ENCODE peak calls at places on chromosomes 3 and 15, in nine cellular contexts. W, Z, Q, F, N, S, C, E and O are unnamed samples.

GRCh38 chr3:177610677-177611654 is 413.7 kb upstream of the TBL1XR1 start:
- DNase-seq in N (no peak), Q (no peak), W (peak), C (no peak), S (peak), Z (no peak), F (no peak), E (no peak), O (peak)

GRCh38 chr15:57476533-57476975 is 100.2 kb downstream of the CGNL1 start:
- DNase-seq in E (peak), Z (peak), W (no peak), Q (peak), C (no peak), N (peak), F (no peak), S (peak), O (peak)

GRCh38 chr15:42279234-42279723 is 6.0 kb upstream of the TMEM87A start:
- DNase-seq in S (no peak), W (no peak), C (no peak), N (no peak), E (no peak), F (no peak), Z (no peak), Q (no peak), O (no peak)

GRCh38 chr15:75339531-75340240 is 3.8 kb downstream of the COMMD4 start:
- DNase-seq in S (no peak), N (no peak), Z (no peak), F (no peak), W (no peak), C (no peak), Q (no peak), E (no peak), O (no peak)

GRCh38 chr3:20563236-20563635 is 377.2 kb upstream of the SGO1 start:
- DNase-seq in Z (no peak), E (no peak), W (no peak), C (no peak), N (no peak), Q (no peak), S (no peak), F (no peak), O (no peak)

GRCh38 chr3:58577269-58577821 is at the start of gene FAM107A:
- DNase-seq in Q (peak), W (no peak), S (peak), N (peak), Z (peak), F (no peak), E (peak), C (no peak), O (peak)

GRCh38 chr3:50164056-50164455 is 8.9 kb downstream of the SEMA3F start:
- DNase-seq in Z (peak), W (peak), S (peak), Q (peak), F (peak), N (peak), E (peak), C (no peak), O (peak)

GRCh38 chr3:127749361-127749760 is 73.0 kb downstream of the MGLL start:
- DNase-seq in S (peak), W (no peak), Z (no peak), C (no peak), N (no peak), E (no peak), Q (no peak), F (no peak), O (no peak)

GRCh38 chr15:42147431-42147735 is 9.1 kb downstream of the PLA2G4F start:
- DNase-seq in Q (no peak), E (no peak), W (no peak), N (no peak), Z (no peak), C (no peak), F (no peak), S (no peak), O (no peak)

GRCh38 chr3:47961815-47962606 is 54.2 kb downstream of the MAP4 start:
- DNase-seq in N (peak), W (no peak), E (peak), Q (no peak), C (no peak), Z (peak), S (no peak), F (no peak), O (peak)

GRCh38 chr3:65873028-65873427 is 165.7 kb downstream of the MAGI1 start:
- DNase-seq in Z (no peak), F (no peak), S (no peak), C (no peak), N (no peak), E (no peak), Q (no peak), W (no peak), O (no peak)

DNA sequence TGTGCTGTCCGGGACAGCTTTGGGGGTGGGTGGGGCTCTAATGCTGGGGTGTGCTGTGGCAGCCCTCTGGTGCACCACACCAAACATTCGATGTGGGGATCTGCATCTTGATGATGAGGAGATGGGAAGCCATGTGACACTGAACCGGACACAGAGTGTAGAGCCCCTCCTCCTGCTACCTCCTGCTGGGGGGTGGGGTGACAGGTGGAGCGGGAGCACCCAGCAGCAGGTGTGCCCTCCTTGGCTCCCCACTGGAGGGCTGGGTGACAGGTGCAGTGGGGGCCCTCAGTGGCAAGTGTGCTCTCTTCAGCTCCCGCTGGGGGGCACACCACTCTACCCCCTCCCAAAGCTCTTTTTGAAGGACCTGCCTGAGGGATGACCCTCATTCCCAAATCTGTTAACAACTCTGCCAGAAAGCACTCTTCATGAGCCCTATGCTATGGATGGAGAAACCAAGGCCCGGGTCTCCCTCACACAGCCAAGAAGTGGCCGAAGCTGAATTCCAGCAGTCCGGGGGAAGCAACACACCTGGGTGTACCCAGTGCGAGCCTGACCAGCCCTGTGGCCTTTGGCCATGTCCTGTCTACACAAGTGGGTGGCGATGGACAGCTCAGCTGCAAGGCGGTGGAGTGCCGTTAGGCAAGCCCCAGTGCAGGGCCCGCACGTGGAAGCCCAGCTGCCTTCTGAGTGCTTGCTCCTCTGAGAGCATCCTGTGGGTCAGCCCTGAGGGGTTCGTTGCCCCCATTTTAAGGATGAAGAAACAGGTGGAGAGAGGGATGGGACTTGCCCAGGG is 609 bp upstream of the UROC1 start:
- DNase-seq in Q (no peak), Z (no peak), F (no peak), E (no peak), C (no peak), N (no peak), W (no peak), S (no peak), O (no peak)
- TF ChIP-seq CTCF in Q (no peak), Z (no peak), F (no peak), E (no peak), C (no peak), N (no peak), W (no peak), S (no peak), O (no peak)

DNA sequence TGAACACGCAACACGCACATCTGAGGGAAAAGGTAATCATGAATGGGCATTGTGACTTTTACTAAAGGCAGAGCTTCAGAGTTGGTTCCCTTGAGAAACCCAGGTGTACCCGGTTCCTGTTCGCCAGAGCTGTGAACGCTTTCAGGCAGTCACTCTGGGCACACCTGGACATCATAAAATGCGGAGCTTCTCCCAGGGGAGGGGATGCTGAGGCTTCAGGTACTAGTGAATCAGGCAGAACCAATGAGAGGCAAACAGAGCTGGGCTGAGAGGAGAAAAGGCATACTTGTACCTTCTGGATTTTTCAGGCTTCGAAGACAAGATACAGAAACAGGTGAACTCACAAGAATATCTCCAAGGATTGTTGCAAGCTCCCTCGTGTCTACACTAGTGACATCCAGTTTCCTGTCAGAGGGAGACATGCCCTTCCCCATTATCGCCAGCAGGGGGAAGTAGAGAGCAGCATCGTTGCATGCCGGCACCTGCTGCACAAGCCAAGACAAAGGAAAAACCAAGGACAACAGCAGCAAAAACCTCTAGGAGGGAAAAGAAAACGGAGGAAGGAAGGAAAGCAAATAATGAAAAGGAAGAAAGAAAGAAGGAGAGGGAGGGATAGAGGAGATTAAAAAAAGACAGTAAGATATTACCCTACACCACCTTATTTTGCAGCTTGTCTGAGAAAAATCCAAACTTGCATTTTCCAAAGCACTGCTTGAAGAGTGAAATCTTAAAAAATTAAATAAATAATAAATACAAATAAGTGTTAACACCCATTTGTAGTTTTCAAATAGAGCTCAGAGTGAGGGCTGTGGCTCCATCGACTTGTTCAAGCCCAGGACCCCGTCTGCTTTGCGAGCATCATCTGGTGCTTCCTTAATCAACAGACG is 2.0 kb downstream of the AHSG start:
- DNase-seq in E (peak), W (peak), F (peak), Q (peak), C (peak), S (peak), N (peak), Z (peak), O (peak)
- TF ChIP-seq CTCF in E (peak), W (peak), F (peak), Q (peak), C (peak), S (peak), N (peak), Z (peak), O (peak)

DNA sequence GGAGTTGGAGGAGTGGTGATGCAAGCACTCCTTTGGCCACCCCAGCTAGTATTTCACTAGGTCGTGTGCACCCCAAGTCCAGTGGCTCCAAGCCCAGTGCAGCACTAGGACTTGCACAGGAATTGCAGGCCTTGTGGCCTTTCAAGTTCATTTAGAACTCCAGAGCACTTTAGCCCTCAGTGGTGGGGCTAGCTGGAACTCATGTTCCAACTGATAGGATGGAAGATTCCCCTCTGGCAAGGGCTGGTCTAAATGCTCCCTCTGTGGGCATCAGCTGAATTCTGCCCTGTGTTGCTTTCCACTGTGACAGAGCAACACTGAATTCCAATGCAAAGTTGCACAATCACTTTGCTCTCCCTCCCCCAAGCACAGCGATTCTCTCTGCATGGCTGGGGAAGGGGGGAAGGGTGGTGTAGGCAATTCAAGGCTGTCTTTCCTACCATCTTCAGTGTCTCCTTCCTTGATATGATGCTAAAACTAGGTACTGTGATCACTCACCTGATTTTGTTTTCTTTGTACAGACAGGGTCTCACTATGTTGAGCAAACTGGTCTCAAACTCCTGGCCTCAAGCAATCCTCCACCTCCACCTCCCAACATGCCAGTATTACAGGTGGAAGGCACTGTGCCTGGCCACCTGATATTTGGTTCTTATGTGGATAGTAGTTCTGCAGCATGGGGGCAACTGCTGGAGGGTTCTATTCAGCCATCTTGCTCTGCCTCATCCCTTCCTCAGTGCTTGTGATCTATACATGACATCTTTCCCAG is 10.3 kb downstream of the USF3 start:
- DNase-seq in Q (peak), W (no peak), C (no peak), F (no peak), E (no peak), N (peak), Z (peak), S (peak), O (peak)
- TF ChIP-seq CTCF in Q (no peak), W (no peak), C (no peak), F (no peak), E (no peak), N (no peak), Z (no peak), S (no peak), O (no peak)

GRCh38 chr3:149494022-149494758 is 19.7 kb downstream of the TM4SF4 start:
- DNase-seq in E (peak), N (peak), Z (peak), W (no peak), Q (peak), C (peak), F (no peak), S (peak), O (peak)
- TF ChIP-seq CTCF in E (peak), N (peak), Z (peak), W (peak), Q (peak), C (peak), F (peak), S (peak), O (peak)

DNA sequence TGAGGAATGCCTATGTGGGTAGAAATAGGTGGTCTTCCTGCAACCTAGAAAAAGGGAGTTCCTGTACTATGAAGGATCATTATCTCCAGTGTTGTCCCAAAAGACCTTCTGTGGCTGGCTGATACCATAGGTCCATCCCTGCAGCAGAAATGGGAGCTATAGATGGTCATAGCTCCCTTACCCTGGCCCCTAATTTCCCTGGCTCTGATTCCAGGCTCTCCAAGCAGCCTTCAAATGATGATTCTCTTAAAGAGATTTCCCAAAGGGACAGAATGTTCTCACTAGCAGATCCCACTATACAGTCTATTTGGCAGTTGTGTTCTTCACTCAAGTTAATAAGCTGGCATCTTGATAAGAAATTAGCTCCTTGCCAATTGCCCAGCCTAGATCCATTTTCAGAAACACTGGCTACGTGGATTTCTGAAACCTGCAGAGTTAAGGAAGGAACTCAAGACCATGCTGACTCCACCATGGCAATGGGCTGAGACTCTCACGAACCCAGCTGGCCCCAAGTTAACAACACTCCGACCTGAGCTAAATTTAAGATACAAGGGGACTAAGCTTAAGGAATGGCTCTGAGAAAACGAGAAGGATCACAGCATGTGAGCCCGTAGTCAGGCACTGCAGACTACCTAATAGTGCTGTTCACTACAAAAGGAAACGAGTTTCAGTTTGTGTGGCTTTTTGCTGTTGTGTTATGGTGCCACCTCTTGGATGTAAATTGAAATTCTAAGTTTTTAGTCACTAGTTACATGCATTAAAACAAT is 11.4 kb downstream of the C15orf40 start:
- DNase-seq in Z (peak), Q (peak), S (peak), N (peak), E (peak), F (no peak), W (no peak), C (peak), O (peak)
- TF ChIP-seq CTCF in Z (peak), Q (peak), S (peak), N (peak), E (peak), F (peak), W (no peak), C (peak), O (peak)